ENCODE peak calls at places on chromosome 11, in ten cellular contexts. One of them, this sample, is unnamed.

GRCh38 chr11:2674681-2675131 is 25.1 kb downstream of the KCNQ1OT1 start:
- DNase-seq in neural progenitor cell: peak
- DNase-seq in CD8-positive, alpha-beta T cell: no peak
- DNase-seq in NCI-H460: no peak
- DNase-seq in right lobe of liver: no peak
- DNase-seq in GM03348: no peak
- DNase-seq in cardiac fibroblast: no peak
- DNase-seq in activated naive CD4-positive, alpha-beta T cell treated with Interleukin-2 at 50 U/mL for 16 hours: no peak
- DNase-seq in activated T-cell treated with anti-CD3 and anti-CD28 coated beads for 48 hours: no peak
- DNase-seq in memory B cell: no peak
- DNase-seq in this sample: no peak

GRCh38 chr11:33697997-33698396 is 2.6 kb downstream of the C11orf91 start:
- DNase-seq in neural progenitor cell: no peak
- DNase-seq in CD8-positive, alpha-beta T cell: no peak
- DNase-seq in NCI-H460: no peak
- DNase-seq in right lobe of liver: no peak
- DNase-seq in GM03348: no peak
- DNase-seq in cardiac fibroblast: no peak
- DNase-seq in activated naive CD4-positive, alpha-beta T cell treated with Interleukin-2 at 50 U/mL for 16 hours: no peak
- DNase-seq in activated T-cell treated with anti-CD3 and anti-CD28 coated beads for 48 hours: no peak
- DNase-seq in memory B cell: no peak
- DNase-seq in this sample: no peak

GRCh38 chr11:134516529-134516928 is 104.5 kb upstream of the B3GAT1 start:
- DNase-seq in neural progenitor cell: peak
- DNase-seq in CD8-positive, alpha-beta T cell: no peak
- DNase-seq in NCI-H460: no peak
- DNase-seq in right lobe of liver: peak
- DNase-seq in GM03348: no peak
- DNase-seq in cardiac fibroblast: no peak
- DNase-seq in activated naive CD4-positive, alpha-beta T cell treated with Interleukin-2 at 50 U/mL for 16 hours: no peak
- DNase-seq in activated T-cell treated with anti-CD3 and anti-CD28 coated beads for 48 hours: no peak
- DNase-seq in memory B cell: no peak
- DNase-seq in this sample: no peak

GRCh38 chr11:9280655-9281301 is 15.6 kb upstream of the DENND5A start:
- DNase-seq in neural progenitor cell: no peak
- DNase-seq in CD8-positive, alpha-beta T cell: peak
- DNase-seq in NCI-H460: no peak
- DNase-seq in right lobe of liver: no peak
- DNase-seq in GM03348: no peak
- DNase-seq in cardiac fibroblast: peak
- DNase-seq in activated naive CD4-positive, alpha-beta T cell treated with Interleukin-2 at 50 U/mL for 16 hours: peak
- DNase-seq in activated T-cell treated with anti-CD3 and anti-CD28 coated beads for 48 hours: peak
- DNase-seq in memory B cell: peak
- DNase-seq in this sample: peak

GRCh38 chr11:2904153-2905052 is 18.8 kb upstream of the CDKN1C start:
- DNase-seq in neural progenitor cell: no peak
- DNase-seq in CD8-positive, alpha-beta T cell: no peak
- DNase-seq in NCI-H460: no peak
- DNase-seq in right lobe of liver: no peak
- DNase-seq in GM03348: no peak
- DNase-seq in cardiac fibroblast: no peak
- DNase-seq in activated naive CD4-positive, alpha-beta T cell treated with Interleukin-2 at 50 U/mL for 16 hours: no peak
- DNase-seq in activated T-cell treated with anti-CD3 and anti-CD28 coated beads for 48 hours: no peak
- DNase-seq in memory B cell: no peak
- DNase-seq in this sample: no peak

GRCh38 chr11:119691020-119691666 is 37.9 kb downstream of the NECTIN1 start:
- DNase-seq in neural progenitor cell: peak
- DNase-seq in CD8-positive, alpha-beta T cell: no peak
- DNase-seq in NCI-H460: no peak
- DNase-seq in right lobe of liver: no peak
- DNase-seq in GM03348: no peak
- DNase-seq in cardiac fibroblast: no peak
- DNase-seq in activated naive CD4-positive, alpha-beta T cell treated with Interleukin-2 at 50 U/mL for 16 hours: peak
- DNase-seq in activated T-cell treated with anti-CD3 and anti-CD28 coated beads for 48 hours: no peak
- DNase-seq in memory B cell: no peak
- DNase-seq in this sample: no peak

GRCh38 chr11:6505577-6506240 is 8.6 kb downstream of the DNHD1 start:
- DNase-seq in neural progenitor cell: peak
- DNase-seq in CD8-positive, alpha-beta T cell: no peak
- DNase-seq in NCI-H460: peak
- DNase-seq in right lobe of liver: no peak
- DNase-seq in GM03348: peak
- DNase-seq in cardiac fibroblast: peak
- DNase-seq in activated naive CD4-positive, alpha-beta T cell treated with Interleukin-2 at 50 U/mL for 16 hours: no peak
- DNase-seq in activated T-cell treated with anti-CD3 and anti-CD28 coated beads for 48 hours: no peak
- DNase-seq in memory B cell: peak
- DNase-seq in this sample: peak

GRCh38 chr11:33027846-33028536 is 11.4 kb upstream of the TCP11L1 start:
- DNase-seq in neural progenitor cell: no peak
- DNase-seq in CD8-positive, alpha-beta T cell: no peak
- DNase-seq in NCI-H460: no peak
- DNase-seq in right lobe of liver: no peak
- DNase-seq in GM03348: peak
- DNase-seq in cardiac fibroblast: peak
- DNase-seq in activated naive CD4-positive, alpha-beta T cell treated with Interleukin-2 at 50 U/mL for 16 hours: no peak
- DNase-seq in activated T-cell treated with anti-CD3 and anti-CD28 coated beads for 48 hours: no peak
- DNase-seq in memory B cell: no peak
- DNase-seq in this sample: peak

GRCh38 chr11:28932940-28933339 is 824.8 kb downstream of the METTL15 start:
- DNase-seq in neural progenitor cell: no peak
- DNase-seq in CD8-positive, alpha-beta T cell: no peak
- DNase-seq in NCI-H460: no peak
- DNase-seq in right lobe of liver: no peak
- DNase-seq in GM03348: no peak
- DNase-seq in cardiac fibroblast: no peak
- DNase-seq in activated naive CD4-positive, alpha-beta T cell treated with Interleukin-2 at 50 U/mL for 16 hours: no peak
- DNase-seq in activated T-cell treated with anti-CD3 and anti-CD28 coated beads for 48 hours: no peak
- DNase-seq in memory B cell: no peak
- DNase-seq in this sample: no peak

GRCh38 chr11:72127923-72128322 is 7.6 kb upstream of the FOLR3 start:
- DNase-seq in neural progenitor cell: no peak
- DNase-seq in CD8-positive, alpha-beta T cell: no peak
- DNase-seq in NCI-H460: no peak
- DNase-seq in right lobe of liver: no peak
- DNase-seq in GM03348: no peak
- DNase-seq in cardiac fibroblast: no peak
- DNase-seq in activated naive CD4-positive, alpha-beta T cell treated with Interleukin-2 at 50 U/mL for 16 hours: no peak
- DNase-seq in activated T-cell treated with anti-CD3 and anti-CD28 coated beads for 48 hours: no peak
- DNase-seq in memory B cell: no peak
- DNase-seq in this sample: no peak

GRCh38 chr11:8932564-8933180 is at the start of gene C11orf16:
- DNase-seq in neural progenitor cell: no peak
- DNase-seq in CD8-positive, alpha-beta T cell: peak
- DNase-seq in NCI-H460: no peak
- DNase-seq in right lobe of liver: no peak
- DNase-seq in GM03348: no peak
- DNase-seq in cardiac fibroblast: no peak
- DNase-seq in activated naive CD4-positive, alpha-beta T cell treated with Interleukin-2 at 50 U/mL for 16 hours: no peak
- DNase-seq in activated T-cell treated with anti-CD3 and anti-CD28 coated beads for 48 hours: no peak
- DNase-seq in memory B cell: no peak
- DNase-seq in this sample: no peak

GRCh38 chr11:66919938-66920337 is 38.2 kb downstream of the PC start:
- DNase-seq in neural progenitor cell: no peak
- DNase-seq in CD8-positive, alpha-beta T cell: no peak
- DNase-seq in NCI-H460: no peak
- DNase-seq in right lobe of liver: no peak
- DNase-seq in GM03348: no peak
- DNase-seq in cardiac fibroblast: no peak
- DNase-seq in activated naive CD4-positive, alpha-beta T cell treated with Interleukin-2 at 50 U/mL for 16 hours: no peak
- DNase-seq in activated T-cell treated with anti-CD3 and anti-CD28 coated beads for 48 hours: no peak
- DNase-seq in memory B cell: no peak
- DNase-seq in this sample: no peak

GRCh38 chr11:8597182-8597581 is 3.2 kb upstream of the STK33 start:
- DNase-seq in neural progenitor cell: no peak
- DNase-seq in CD8-positive, alpha-beta T cell: no peak
- DNase-seq in NCI-H460: no peak
- DNase-seq in right lobe of liver: no peak
- DNase-seq in GM03348: peak
- DNase-seq in cardiac fibroblast: peak
- DNase-seq in activated naive CD4-positive, alpha-beta T cell treated with Interleukin-2 at 50 U/mL for 16 hours: no peak
- DNase-seq in activated T-cell treated with anti-CD3 and anti-CD28 coated beads for 48 hours: no peak
- DNase-seq in memory B cell: no peak
- DNase-seq in this sample: peak

GRCh38 chr11:57896641-57897145 is 127.0 kb upstream of the OR9Q1 start:
- DNase-seq in neural progenitor cell: no peak
- DNase-seq in CD8-positive, alpha-beta T cell: no peak
- DNase-seq in NCI-H460: no peak
- DNase-seq in right lobe of liver: no peak
- DNase-seq in GM03348: no peak
- DNase-seq in cardiac fibroblast: no peak
- DNase-seq in activated naive CD4-positive, alpha-beta T cell treated with Interleukin-2 at 50 U/mL for 16 hours: no peak
- DNase-seq in activated T-cell treated with anti-CD3 and anti-CD28 coated beads for 48 hours: no peak
- DNase-seq in memory B cell: no peak
- DNase-seq in this sample: no peak

GRCh38 chr11:74138572-74138971 is 32.2 kb downstream of the C2CD3 start:
- DNase-seq in neural progenitor cell: no peak
- DNase-seq in CD8-positive, alpha-beta T cell: no peak
- DNase-seq in NCI-H460: peak
- DNase-seq in right lobe of liver: no peak
- DNase-seq in GM03348: peak
- DNase-seq in cardiac fibroblast: peak
- DNase-seq in activated naive CD4-positive, alpha-beta T cell treated with Interleukin-2 at 50 U/mL for 16 hours: no peak
- DNase-seq in activated T-cell treated with anti-CD3 and anti-CD28 coated beads for 48 hours: no peak
- DNase-seq in memory B cell: no peak
- DNase-seq in this sample: peak

GRCh38 chr11:6746086-6746618 is 25.6 kb downstream of the OR2AG2 start:
- DNase-seq in neural progenitor cell: no peak
- DNase-seq in CD8-positive, alpha-beta T cell: peak
- DNase-seq in NCI-H460: no peak
- DNase-seq in right lobe of liver: no peak
- DNase-seq in GM03348: no peak
- DNase-seq in cardiac fibroblast: peak
- DNase-seq in activated naive CD4-positive, alpha-beta T cell treated with Interleukin-2 at 50 U/mL for 16 hours: peak
- DNase-seq in activated T-cell treated with anti-CD3 and anti-CD28 coated beads for 48 hours: no peak
- DNase-seq in memory B cell: peak
- DNase-seq in this sample: peak

This sample was measured in fibroblast of pulmonary artery.